ENCODE peak calls at places on chromosomes 3 and 15, in four cellular contexts. One of them, this sample, is unnamed.
A peak's percentile ranks its signal among the peaks of the same experiment; 100 is the strongest.

GRCh38 chr15:66751579-66751978 is 49.5 kb downstream of the SMAD6 start:
- DNase-seq in BE2C: peak; percentile 62
- DNase-seq in epithelial cell of esophagus: no peak
- DNase-seq in neural progenitor cell: no peak
- DNase-seq in this sample: no peak

GRCh38 chr3:172467170-172467824 is 19.0 kb upstream of the GHSR start:
- DNase-seq in BE2C: peak; percentile 13
- DNase-seq in epithelial cell of esophagus: peak; percentile 76
- DNase-seq in neural progenitor cell: no peak
- DNase-seq in this sample: peak; percentile 31

GRCh38 chr15:64875641-64876223 is 34.0 kb downstream of the PLEKHO2 start:
- DNase-seq in BE2C: peak; percentile 41
- DNase-seq in epithelial cell of esophagus: no peak
- DNase-seq in neural progenitor cell: no peak
- DNase-seq in this sample: no peak

GRCh38 chr3:196440041-196440537 is 7.9 kb upstream of the UBXN7 start:
- DNase-seq in BE2C: peak; percentile 67
- DNase-seq in epithelial cell of esophagus: no peak
- DNase-seq in neural progenitor cell: no peak
- DNase-seq in this sample: peak; percentile 46

GRCh38 chr15:93829115-93829849 is 402.1 kb upstream of the MCTP2 start:
- DNase-seq in BE2C: peak; percentile 60
- DNase-seq in epithelial cell of esophagus: peak; percentile 99
- DNase-seq in neural progenitor cell: no peak
- DNase-seq in this sample: peak; percentile 30

GRCh38 chr3:185656321-185656840 is 70.3 kb downstream of the SENP2 start:
- DNase-seq in BE2C: no peak
- DNase-seq in epithelial cell of esophagus: peak; percentile 90
- DNase-seq in neural progenitor cell: no peak
- DNase-seq in this sample: peak; percentile 98

GRCh38 chr15:35697549-35698299 is 151.8 kb upstream of the DPH6 start:
- DNase-seq in BE2C: no peak
- DNase-seq in epithelial cell of esophagus: peak; percentile 55
- DNase-seq in neural progenitor cell: peak; percentile 24
- DNase-seq in this sample: peak; percentile 59

GRCh38 chr3:140117111-140117526 is 182.1 kb downstream of the CLSTN2 start:
- DNase-seq in BE2C: no peak
- DNase-seq in epithelial cell of esophagus: no peak
- DNase-seq in neural progenitor cell: no peak
- DNase-seq in this sample: no peak

GRCh38 chr3:72375237-72376154 is 472.7 kb downstream of the SHQ1 start:
- DNase-seq in BE2C: no peak
- DNase-seq in epithelial cell of esophagus: no peak
- DNase-seq in neural progenitor cell: no peak
- DNase-seq in this sample: no peak

GRCh38 chr15:93245616-93246122 is 156.7 kb upstream of the RGMA start:
- DNase-seq in BE2C: no peak
- DNase-seq in epithelial cell of esophagus: no peak
- DNase-seq in neural progenitor cell: no peak
- DNase-seq in this sample: no peak

GRCh38 chr15:52143862-52144261 is 31.3 kb upstream of the BCL2L10 start:
- DNase-seq in BE2C: peak; percentile 62
- DNase-seq in epithelial cell of esophagus: peak; percentile 80
- DNase-seq in neural progenitor cell: no peak
- DNase-seq in this sample: peak; percentile 69

GRCh38 chr3:72494076-72495000 is 353.9 kb downstream of the SHQ1 start:
- DNase-seq in BE2C: no peak
- DNase-seq in epithelial cell of esophagus: no peak
- DNase-seq in neural progenitor cell: no peak
- DNase-seq in this sample: no peak

GRCh38 chr15:40633178-40633577 is 39.1 kb downstream of the KNL1 start:
- DNase-seq in BE2C: no peak
- DNase-seq in epithelial cell of esophagus: peak; percentile 10
- DNase-seq in neural progenitor cell: no peak
- DNase-seq in this sample: no peak

GRCh38 chr3:131735121-131735520 is 232.3 kb upstream of the MRPL3 start:
- DNase-seq in BE2C: no peak
- DNase-seq in epithelial cell of esophagus: peak; percentile 42
- DNase-seq in neural progenitor cell: no peak
- DNase-seq in this sample: peak; percentile 62

GRCh38 chr15:89631902-89632264 is 23.4 kb downstream of the KIF7 start:
- DNase-seq in BE2C: no peak
- DNase-seq in epithelial cell of esophagus: no peak
- DNase-seq in neural progenitor cell: no peak
- DNase-seq in this sample: no peak

GRCh38 chr3:139281512-139282196 is 62.2 kb upstream of the MRPS22 start:
- DNase-seq in BE2C: peak; percentile 35
- DNase-seq in epithelial cell of esophagus: no peak
- DNase-seq in neural progenitor cell: no peak
- DNase-seq in this sample: no peak

GRCh38 chr3:172096881-172097420 is 57.6 kb downstream of the FNDC3B start:
- DNase-seq in BE2C: no peak
- DNase-seq in epithelial cell of esophagus: peak; percentile 93
- DNase-seq in neural progenitor cell: peak; percentile 32
- DNase-seq in this sample: peak; percentile 76

GRCh38 chr3:43296565-43296964 is 10.2 kb downstream of the SNRK start:
- DNase-seq in BE2C: no peak
- DNase-seq in epithelial cell of esophagus: peak; percentile 72
- DNase-seq in neural progenitor cell: no peak
- DNase-seq in this sample: no peak

GRCh38 chr3:150062492-150062891 is 91.8 kb upstream of the PFN2 start:
- DNase-seq in BE2C: no peak
- DNase-seq in epithelial cell of esophagus: peak; percentile 41
- DNase-seq in neural progenitor cell: peak; percentile 31
- DNase-seq in this sample: peak; percentile 79

GRCh38 chr15:43552261-43552660 is 34.9 kb downstream of the MAP1A start:
- DNase-seq in BE2C: no peak
- DNase-seq in epithelial cell of esophagus: no peak
- DNase-seq in neural progenitor cell: no peak
- DNase-seq in this sample: no peak

GRCh38 chr3:8822141-8822540 is 52.7 kb upstream of the OXTR start:
- DNase-seq in BE2C: no peak
- DNase-seq in epithelial cell of esophagus: peak; percentile 50
- DNase-seq in neural progenitor cell: no peak
- DNase-seq in this sample: peak; percentile 66

GRCh38 chr15:82873000-82873680 is 63.7 kb downstream of the WHAMM start:
- DNase-seq in BE2C: no peak
- DNase-seq in epithelial cell of esophagus: no peak
- DNase-seq in neural progenitor cell: no peak
- DNase-seq in this sample: no peak

GRCh38 chr3:31960793-31961431 is 20.1 kb downstream of the OSBPL10 start:
- DNase-seq in BE2C: no peak
- DNase-seq in epithelial cell of esophagus: peak; percentile 67
- DNase-seq in neural progenitor cell: no peak
- DNase-seq in this sample: peak; percentile 70

GRCh38 chr3:183353421-183353820 is 75.0 kb downstream of the MCF2L2 start:
- DNase-seq in BE2C: no peak
- DNase-seq in epithelial cell of esophagus: no peak
- DNase-seq in neural progenitor cell: no peak
- DNase-seq in this sample: no peak

GRCh38 chr3:64178419-64178818 is 46.8 kb downstream of the PRICKLE2 start:
- DNase-seq in BE2C: no peak
- DNase-seq in epithelial cell of esophagus: no peak
- DNase-seq in neural progenitor cell: no peak
- DNase-seq in this sample: no peak

GRCh38 chr15:92377083-92377789 is 16.4 kb upstream of the ST8SIA2 start:
- DNase-seq in BE2C: peak; percentile 37
- DNase-seq in epithelial cell of esophagus: no peak
- DNase-seq in neural progenitor cell: no peak
- DNase-seq in this sample: no peak

GRCh38 chr15:69462030-69462492 is 9.4 kb downstream of the RPLP1 start:
- DNase-seq in BE2C: no peak
- DNase-seq in epithelial cell of esophagus: no peak
- DNase-seq in neural progenitor cell: no peak
- DNase-seq in this sample: no peak

GRCh38 chr3:100776736-100777135 is 67.4 kb downstream of the TFG start:
- DNase-seq in BE2C: no peak
- DNase-seq in epithelial cell of esophagus: peak; percentile 24
- DNase-seq in neural progenitor cell: peak; percentile 23
- DNase-seq in this sample: no peak

GRCh38 chr15:50166216-50166615 is 15.8 kb upstream of the SLC27A2 start:
- DNase-seq in BE2C: no peak
- DNase-seq in epithelial cell of esophagus: peak; percentile 66
- DNase-seq in neural progenitor cell: no peak
- DNase-seq in this sample: peak; percentile 30

GRCh38 chr3:72625616-72626337 is 222.5 kb downstream of the SHQ1 start:
- DNase-seq in BE2C: no peak
- DNase-seq in epithelial cell of esophagus: peak; percentile 99
- DNase-seq in neural progenitor cell: no peak
- DNase-seq in this sample: no peak

GRCh38 chr3:16496408-16497222 is 16.9 kb downstream of the RFTN1 start:
- DNase-seq in BE2C: no peak
- DNase-seq in epithelial cell of esophagus: peak; percentile 73
- DNase-seq in neural progenitor cell: no peak
- DNase-seq in this sample: no peak

DNA sequence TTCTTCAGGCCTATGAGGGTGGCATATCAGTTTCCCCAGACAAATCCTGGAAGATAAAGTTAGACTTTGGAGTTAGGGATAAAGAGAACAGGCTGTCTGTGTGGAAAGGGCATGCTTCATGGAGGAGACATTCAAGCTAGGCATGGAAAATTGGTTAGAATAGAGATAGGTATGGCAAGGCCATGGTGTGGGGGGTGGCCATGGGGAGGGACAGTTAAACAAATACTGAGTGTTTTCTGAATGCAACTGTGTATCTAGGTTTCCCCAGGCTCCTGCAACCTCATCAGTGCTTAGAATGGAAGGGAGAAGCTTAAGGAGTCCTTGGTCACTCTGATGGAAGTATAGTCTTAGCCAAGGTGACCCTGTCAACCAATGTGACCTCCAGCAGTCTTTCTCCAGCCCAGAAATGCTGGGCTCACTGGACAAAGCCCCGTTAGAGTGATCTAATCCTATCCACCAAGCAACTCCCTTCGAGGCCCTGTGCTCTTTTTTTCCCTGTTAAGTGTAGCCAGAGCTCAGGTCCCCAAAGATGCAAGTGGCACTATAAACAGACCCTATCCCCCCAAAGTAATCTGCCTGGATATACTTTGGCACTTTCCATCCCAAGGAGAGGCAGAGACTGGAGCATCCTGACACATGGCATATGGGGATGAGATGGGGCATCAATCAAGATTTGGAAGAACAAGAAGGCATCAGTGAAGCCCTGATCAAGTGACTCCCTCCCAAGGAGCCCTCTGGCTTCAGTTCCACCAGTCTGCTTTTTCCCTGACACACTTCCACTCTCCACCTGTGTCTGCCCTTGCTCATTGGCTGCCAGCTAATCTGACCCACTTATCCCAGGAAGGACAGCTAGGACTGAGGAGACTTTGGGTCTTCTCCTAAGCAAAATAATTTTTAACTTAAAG is 5.6 kb upstream of the PKM start:
- DNase-seq in BE2C: no peak
- DNase-seq in epithelial cell of esophagus: no peak
- DNase-seq in neural progenitor cell: no peak
- DNase-seq in this sample: no peak
- H3K4me3 ChIP-seq in BE2C: no peak overlapping the region
- H3K4me3 ChIP-seq in epithelial cell of esophagus: peak overlapping the region; percentile 16
- H3K4me3 ChIP-seq in neural progenitor cell: no peak overlapping the region
- H3K4me3 ChIP-seq in this sample: peak overlapping the region; percentile 45

GRCh38 chr15:74821091-74821789 is 5.2 kb upstream of the CPLX3 start:
- DNase-seq in BE2C: peak; percentile 55
- DNase-seq in epithelial cell of esophagus: peak; percentile 70
- DNase-seq in neural progenitor cell: peak; percentile 76
- DNase-seq in this sample: no peak
- TF ChIP-seq CTCF in BE2C: no peak
- TF ChIP-seq CTCF in epithelial cell of esophagus: no peak
- TF ChIP-seq CTCF in neural progenitor cell: no peak
- TF ChIP-seq CTCF in this sample: no peak

DNA sequence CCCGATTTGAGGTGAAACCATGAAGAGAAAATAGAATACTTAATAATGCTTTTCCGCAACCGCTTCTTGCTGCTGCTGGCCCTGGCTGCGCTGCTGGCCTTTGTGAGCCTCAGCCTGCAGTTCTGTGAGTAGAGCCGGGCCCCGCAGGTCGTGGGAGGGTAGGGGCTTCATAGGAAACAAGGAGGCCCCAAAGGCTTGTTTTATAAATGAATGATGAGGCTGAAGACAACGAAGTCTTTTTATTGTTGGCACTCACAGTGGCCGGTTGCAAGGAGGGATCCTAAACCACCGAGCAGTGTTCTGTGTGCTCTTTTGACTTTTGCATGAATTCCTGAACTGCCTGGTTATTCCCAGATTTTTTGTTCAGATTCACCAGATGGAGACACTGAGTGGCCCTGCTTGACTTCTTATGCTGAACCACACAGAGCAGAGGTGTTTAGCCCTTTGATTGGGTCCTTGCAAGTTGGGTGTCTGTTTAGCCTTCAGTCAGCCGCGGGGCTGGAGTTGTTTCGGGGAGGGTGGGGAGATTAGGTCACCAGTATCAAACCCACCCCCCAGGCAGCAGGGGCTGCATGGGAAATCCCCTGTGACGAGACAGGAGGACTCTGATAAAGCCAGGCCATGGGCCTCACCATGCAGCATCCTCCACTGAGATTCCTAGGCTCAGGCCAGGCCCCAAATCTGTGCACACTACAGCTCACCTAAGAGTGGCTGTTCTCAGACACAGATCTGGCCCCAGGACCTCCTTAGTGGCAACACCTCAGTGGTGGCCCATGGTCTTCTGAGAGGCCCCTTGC is 28.7 kb downstream of the PXYLP1 start:
- DNase-seq in BE2C: no peak
- DNase-seq in epithelial cell of esophagus: no peak
- DNase-seq in neural progenitor cell: peak; percentile 39
- DNase-seq in this sample: no peak
- H3K4me3 ChIP-seq in BE2C: no peak overlapping the region
- H3K4me3 ChIP-seq in epithelial cell of esophagus: no peak overlapping the region
- H3K4me3 ChIP-seq in neural progenitor cell: no peak overlapping the region
- H3K4me3 ChIP-seq in this sample: no peak overlapping the region

DNA sequence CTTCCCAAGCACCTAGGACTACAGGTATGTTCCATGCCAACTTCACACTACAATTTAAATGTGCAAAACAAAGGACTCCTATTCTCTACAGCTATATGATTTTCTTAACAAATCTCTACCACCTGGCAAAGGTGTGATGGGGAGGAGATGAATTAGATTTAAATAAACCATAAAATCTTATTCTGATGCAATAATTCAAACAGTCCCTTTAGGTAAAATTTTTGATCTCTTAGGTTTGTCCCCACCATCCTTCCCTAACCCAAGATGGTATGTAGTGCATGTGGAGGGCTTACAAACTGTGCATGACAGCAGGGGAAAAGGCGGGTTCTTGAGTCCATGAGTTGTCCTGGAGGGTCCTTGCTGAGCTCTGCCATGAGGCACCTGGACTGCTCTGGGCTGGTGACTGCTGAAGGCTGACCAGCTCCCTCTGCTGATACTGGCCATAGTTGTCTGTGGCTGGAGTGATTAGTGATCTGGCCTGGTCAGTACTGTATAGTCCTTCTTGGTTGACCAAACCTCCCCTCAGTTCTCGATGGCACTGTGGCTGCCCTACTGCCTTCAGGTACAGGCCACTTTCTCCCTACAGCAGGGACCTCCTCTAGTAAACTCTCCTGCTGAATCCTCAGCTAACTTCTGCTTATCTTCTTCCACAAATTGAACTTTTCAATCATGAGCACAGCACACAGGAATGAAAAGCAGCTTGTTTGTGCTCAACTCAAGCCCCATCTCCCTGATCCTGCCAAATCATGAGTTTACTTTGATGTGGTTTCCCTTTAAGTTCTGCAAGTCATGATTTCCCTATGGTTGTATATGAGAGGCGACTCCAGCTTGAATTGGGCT is 30.1 kb downstream of the CFAP161 start:
- DNase-seq in BE2C: no peak
- DNase-seq in epithelial cell of esophagus: peak; percentile 24
- DNase-seq in neural progenitor cell: peak; percentile 12
- DNase-seq in this sample: peak; percentile 71
- TF ChIP-seq CTCF in BE2C: no peak
- TF ChIP-seq CTCF in epithelial cell of esophagus: no peak
- TF ChIP-seq CTCF in neural progenitor cell: no peak
- TF ChIP-seq CTCF in this sample: no peak